ENCODE peak calls at places on chromosomes 13 and 19, in nine cellular contexts. N is activated CD8-positive, alpha-beta T cell treated with anti-CD3 and anti-CD28 coated beads for 36 hours; G is NB4; W is kidney epithelial cell; V is astrocyte; I is endothelial cell; R is lower leg skin; A is progenitor cell of endocrine pancreas; F is thyroid gland. C is an unnamed sample.

GRCh38 chr19:2097330-2098327 is 914 bp downstream of the IZUMO4 start:
- DNase-seq in N (peak), G (no peak), W (no peak), V (no peak), I (no peak), R (no peak), A (no peak), F (no peak), C (no peak)

GRCh38 chr19:14916848-14917247 is 24.4 kb upstream of the OR7C2 start:
- DNase-seq in N (peak), G (peak), W (no peak), V (no peak), I (no peak), R (no peak), A (no peak), F (no peak), C (no peak)

GRCh38 chr19:13748169-13748884 is 16.0 kb upstream of the MRI1 start:
- DNase-seq in N (peak), G (no peak), W (no peak), V (peak), I (no peak), R (no peak), A (no peak), F (peak), C (no peak)

GRCh38 chr13:112648101-112648500 is 41.7 kb upstream of the ATP11A start:
- DNase-seq in N (no peak), G (no peak), W (no peak), V (no peak), I (no peak), R (no peak), A (no peak), F (no peak), C (no peak)

GRCh38 chr19:47100290-47100689 is 13.3 kb downstream of the ZC3H4 start:
- DNase-seq in N (peak), G (peak), W (no peak), V (no peak), I (no peak), R (no peak), A (no peak), F (no peak), C (no peak)

GRCh38 chr19:42028304-42029216 is 34.5 kb upstream of the ATP1A3 start:
- DNase-seq in N (peak), G (peak), W (no peak), V (no peak), I (peak), R (no peak), A (no peak), F (no peak), C (peak)

GRCh38 chr13:47216176-47216822 is 319.4 kb upstream of the HTR2A start:
- DNase-seq in N (no peak), G (no peak), W (peak), V (peak), I (no peak), R (no peak), A (no peak), F (no peak), C (no peak)

GRCh38 chr19:8302357-8302691 is 5.8 kb downstream of the CD320 start:
- DNase-seq in N (no peak), G (peak), W (no peak), V (no peak), I (peak), R (peak), A (peak), F (no peak), C (peak)

GRCh38 chr13:28707629-28708427 is 10.9 kb downstream of the SLC46A3 start:
- DNase-seq in N (peak), G (peak), W (no peak), V (peak), I (no peak), R (no peak), A (no peak), F (no peak), C (no peak)

GRCh38 chr13:63184693-63185092 is 1769.0 kb upstream of the PCDH20 start:
- DNase-seq in N (no peak), G (no peak), W (peak), V (peak), I (no peak), R (no peak), A (no peak), F (no peak), C (no peak)

GRCh38 chr19:46863818-46864629 is 3.2 kb downstream of the ARHGAP35 start:
- DNase-seq in N (no peak), G (no peak), W (no peak), V (peak), I (no peak), R (no peak), A (no peak), F (peak), C (no peak)

GRCh38 chr13:113650731-113651148 is 7.3 kb downstream of the ATP4B start:
- DNase-seq in N (no peak), G (no peak), W (no peak), V (no peak), I (no peak), R (no peak), A (no peak), F (peak), C (peak)

GRCh38 chr19:16571689-16572331 is 405 bp downstream of the SLC35E1 start:
- DNase-seq in N (peak), G (peak), W (no peak), V (no peak), I (peak), R (no peak), A (no peak), F (peak), C (no peak)

GRCh38 chr13:40189885-40190655 is 476.4 kb downstream of the FOXO1 start:
- DNase-seq in N (no peak), G (no peak), W (no peak), V (no peak), I (no peak), R (no peak), A (no peak), F (no peak), C (no peak)

GRCh38 chr13:80473695-80474094 is 132.8 kb upstream of the SPRY2 start:
- DNase-seq in N (no peak), G (no peak), W (peak), V (peak), I (no peak), R (no peak), A (no peak), F (peak), C (peak)

GRCh38 chr13:30520571-30520970 is 54.8 kb upstream of the HMGB1 start:
- DNase-seq in N (no peak), G (no peak), W (no peak), V (peak), I (no peak), R (no peak), A (no peak), F (no peak), C (no peak)

GRCh38 chr19:17932485-17933338 is at the start of gene CCDC124:
- DNase-seq in N (peak), G (peak), W (peak), V (peak), I (peak), R (peak), A (peak), F (peak), C (peak)

DNA sequence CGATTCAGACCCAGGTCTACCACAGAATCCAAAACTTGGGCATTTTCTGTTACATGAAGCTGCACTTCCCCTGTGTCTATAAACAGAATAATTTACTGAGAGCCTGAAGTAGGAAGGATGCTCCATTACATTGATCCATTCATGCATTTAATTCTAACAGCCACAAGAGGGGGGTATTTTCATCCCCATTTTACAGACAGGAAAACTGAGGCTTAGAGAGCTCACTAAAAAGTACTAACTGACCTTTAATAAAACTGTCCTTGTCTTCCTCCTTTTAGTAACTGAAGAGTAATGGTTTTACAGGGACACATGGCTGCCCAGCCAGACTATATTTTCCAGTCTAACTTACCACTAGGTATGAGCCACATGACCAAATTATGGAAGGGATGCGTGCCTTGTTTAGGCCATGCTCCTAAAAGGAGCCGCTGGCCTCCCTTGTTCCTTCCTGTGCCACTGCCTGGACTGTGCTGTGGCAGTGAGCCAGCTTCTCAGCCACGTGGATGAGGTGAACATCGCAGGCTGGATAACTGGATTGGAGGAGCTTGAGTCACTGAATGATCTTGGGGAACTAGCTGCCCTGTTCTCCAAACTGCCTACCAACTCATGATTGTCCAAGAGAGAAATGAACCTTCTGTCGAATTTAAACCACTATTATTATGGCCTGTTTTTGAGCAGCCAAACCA is 108.3 kb downstream of the DOCK9 start:
- DNase-seq in N (no peak), G (no peak), W (no peak), V (no peak), I (no peak), R (no peak), A (no peak), F (peak), C (no peak)
- TF ChIP-seq CTCF in N (peak), G (no peak), W (no peak), V (peak), I (peak), R (no peak), A (peak), F (no peak), C (no peak)

GRCh38 chr19:4791183-4792018 is at the start of gene FEM1A:
- DNase-seq in N (peak), G (peak), W (peak), V (peak), I (peak), R (peak), A (peak), F (peak), C (peak)
- TF ChIP-seq CTCF in N (peak), G (peak), W (peak), V (peak), I (peak), R (no peak), A (peak), F (peak), C (peak)

GRCh38 chr13:36819811-36820140 is 754 bp downstream of the RFXAP start:
- DNase-seq in N (peak), G (peak), W (no peak), V (peak), I (no peak), R (no peak), A (no peak), F (no peak), C (peak)

GRCh38 chr13:36818483-36819063 is 449 bp upstream of the RFXAP start:
- DNase-seq in N (no peak), G (no peak), W (no peak), V (no peak), I (no peak), R (no peak), A (no peak), F (no peak), C (no peak)

GRCh38 chr13:36820222-36820621 is 1.2 kb downstream of the RFXAP start:
- DNase-seq in N (no peak), G (peak), W (no peak), V (no peak), I (no peak), R (no peak), A (no peak), F (no peak), C (no peak)

GRCh38 chr13:36817996-36818395 is 1.0 kb upstream of the RFXAP start:
- DNase-seq in N (no peak), G (no peak), W (no peak), V (no peak), I (no peak), R (no peak), A (no peak), F (no peak), C (no peak)

GRCh38 chr13:36819064-36819810 is at the start of gene RFXAP:
- DNase-seq in N (peak), G (peak), W (peak), V (peak), I (peak), R (peak), A (peak), F (peak), C (peak)
- TF ChIP-seq CTCF in N (no peak), G (no peak), W (no peak), V (no peak), I (no peak), R (no peak), A (no peak), F (no peak), C (no peak)

DNA sequence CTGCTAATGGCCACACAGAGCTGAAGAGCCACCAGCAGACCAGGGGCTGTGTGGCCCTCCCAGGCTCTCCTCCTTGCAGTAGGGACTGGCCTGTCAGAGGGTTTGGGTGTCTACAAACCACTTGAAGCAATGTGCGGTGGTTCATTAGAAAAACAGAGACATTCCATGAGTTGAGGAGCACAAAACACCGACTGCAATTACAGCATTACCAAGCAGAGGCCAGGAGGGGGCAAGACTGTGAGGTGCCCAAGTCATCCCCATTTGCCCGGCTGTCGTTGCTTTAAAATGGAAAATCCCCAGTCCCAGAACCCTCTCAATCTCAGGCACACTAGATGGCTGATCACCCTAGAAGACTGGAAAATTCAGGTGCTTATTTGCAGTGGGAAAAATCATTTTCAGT is 15.0 kb downstream of the TMTC4 start:
- DNase-seq in N (no peak), G (no peak), W (no peak), V (no peak), I (no peak), R (no peak), A (no peak), F (peak), C (no peak)
- TF ChIP-seq CTCF in N (no peak), G (no peak), W (no peak), V (no peak), I (no peak), R (no peak), A (no peak), F (no peak), C (peak)

DNA sequence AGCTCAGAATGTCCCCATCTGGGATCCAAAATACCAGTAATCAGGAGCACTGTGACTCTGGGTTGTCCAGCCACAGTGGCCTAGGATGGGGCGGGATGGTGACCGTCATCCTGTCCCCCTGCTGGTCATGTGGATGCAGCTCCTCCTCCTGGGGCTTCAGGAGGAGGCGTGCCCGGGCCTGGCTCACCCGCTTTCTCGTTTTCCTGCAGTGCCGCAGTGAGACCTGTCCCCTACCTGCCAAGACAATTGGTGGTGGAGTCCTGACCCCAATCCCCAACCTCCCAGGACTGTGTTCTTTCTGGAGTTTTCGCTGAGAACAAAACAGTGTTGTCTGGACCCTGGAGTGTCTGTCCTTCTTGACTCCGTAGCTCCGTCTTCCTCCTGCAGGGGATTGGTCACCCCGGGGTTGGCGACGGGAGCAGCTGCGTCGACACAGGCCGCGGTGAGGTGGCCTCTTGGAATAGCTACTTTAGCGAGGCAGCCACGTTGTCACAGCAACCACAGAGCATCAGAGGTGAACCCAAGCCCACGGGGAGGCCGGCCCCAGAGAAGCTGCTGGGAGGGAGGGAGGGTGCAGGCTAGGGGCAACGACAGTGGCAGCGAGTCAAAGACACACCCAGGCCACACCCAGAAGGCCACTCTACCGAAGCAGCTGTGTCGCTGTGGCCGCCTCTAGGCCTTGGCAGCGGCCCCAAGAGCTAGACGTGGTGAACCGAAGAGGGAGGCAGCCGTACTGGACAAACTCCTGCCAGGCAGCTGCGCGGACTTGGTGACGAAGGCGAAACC is 10.1 kb upstream of the EMC10 start:
- DNase-seq in N (no peak), G (no peak), W (no peak), V (no peak), I (no peak), R (no peak), A (peak), F (peak), C (peak)
- TF ChIP-seq CTCF in N (no peak), G (no peak), W (peak), V (no peak), I (no peak), R (no peak), A (peak), F (no peak), C (peak)

DNA sequence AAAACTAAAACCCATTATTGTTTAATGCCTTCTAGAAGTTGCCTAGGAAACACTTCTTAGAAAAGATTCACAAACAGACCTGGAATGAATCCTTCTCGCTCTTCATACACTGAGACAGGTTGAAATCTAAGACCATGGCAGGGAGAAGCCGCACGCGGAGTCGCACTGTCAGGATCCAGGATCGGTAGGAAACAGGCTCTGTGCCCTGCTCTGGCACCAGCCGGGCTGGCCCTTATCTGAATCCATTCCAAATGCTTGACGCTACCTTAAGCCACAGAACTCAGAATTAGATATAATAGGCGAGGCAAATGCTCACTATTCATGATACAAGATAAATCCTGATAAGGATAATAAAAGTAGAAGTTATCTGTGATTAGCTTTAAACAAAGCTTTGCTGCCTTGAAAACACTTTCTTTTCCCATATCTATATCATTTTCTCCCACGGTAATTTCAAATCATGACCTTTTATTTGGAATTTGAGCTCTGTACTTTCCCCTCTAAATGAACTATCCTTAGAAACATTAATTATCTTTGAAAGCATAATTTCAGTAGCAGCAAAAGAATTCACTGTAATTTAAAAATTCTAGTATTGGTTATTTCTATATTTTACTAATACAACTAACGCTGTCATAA is 385.6 kb downstream of the IRS2 start:
- DNase-seq in N (no peak), G (no peak), W (no peak), V (no peak), I (no peak), R (no peak), A (no peak), F (no peak), C (no peak)
- TF ChIP-seq CTCF in N (no peak), G (no peak), W (no peak), V (no peak), I (no peak), R (no peak), A (no peak), F (no peak), C (no peak)

DNA sequence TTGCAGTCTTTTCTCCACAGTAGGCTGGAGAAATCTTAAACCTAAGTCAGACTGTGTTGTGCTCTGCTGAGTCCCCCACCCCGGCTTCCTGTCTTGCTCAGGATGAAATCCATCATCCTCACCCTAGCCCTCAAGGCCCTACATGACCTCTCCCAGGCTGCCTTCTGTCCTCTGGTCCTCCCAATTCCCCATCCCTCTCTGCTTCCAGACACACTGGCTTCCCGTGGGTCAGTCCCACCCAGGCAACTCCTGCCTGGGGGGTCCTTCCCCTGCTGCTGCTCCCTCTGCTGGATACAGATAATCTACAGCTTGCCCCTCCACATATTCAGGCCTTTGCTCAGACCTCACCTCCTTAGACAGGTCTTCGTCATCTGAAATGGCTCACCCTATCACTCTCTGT is 18.4 kb upstream of the CBY2 start:
- DNase-seq in N (no peak), G (no peak), W (no peak), V (no peak), I (no peak), R (no peak), A (no peak), F (no peak), C (peak)
- TF ChIP-seq CTCF in N (no peak), G (peak), W (peak), V (no peak), I (no peak), R (no peak), A (peak), F (no peak), C (peak)